ENCODE peak calls at places on chromosomes 12 and 14, in four cellular contexts. A is MCF 10A, I is EH, G is left ventricle myocardium superior. O is an unnamed sample.

GRCh38 chr12:66665416-66665815 is 13.5 kb downstream of the GRIP1 start:
- DNase-seq in G (no peak), A (no peak), I (peak; percentile 7), O (no peak)

GRCh38 chr14:101780887-101781239 is 19.4 kb downstream of the PPP2R5C start:
- DNase-seq in G (no peak), A (no peak), I (no peak), O (no peak)

GRCh38 chr14:35333797-35334743 is 41.9 kb downstream of the PSMA6 start:
- DNase-seq in I (no peak), G (no peak), A (peak; percentile 71), O (no peak)

GRCh38 chr14:36805116-36805515 is 143.5 kb downstream of the PAX9 start:
- DNase-seq in A (no peak), G (peak; percentile 44), I (no peak), O (no peak)

GRCh38 chr12:79643821-79644220 is 46.9 kb downstream of the PAWR start:
- DNase-seq in I (no peak), A (no peak), G (no peak), O (no peak)

GRCh38 chr12:18320036-18320617 is 58.8 kb downstream of the PIK3C2G start:
- DNase-seq in G (no peak), A (peak; percentile 84), I (peak; percentile 73), O (no peak)

GRCh38 chr14:54653764-54654469 is 87.0 kb downstream of the SAMD4A start:
- DNase-seq in I (peak; percentile 90), A (no peak), G (peak; percentile 50), O (peak; percentile 75)

GRCh38 chr12:110538869-110539622 is 36.9 kb downstream of the RAD9B start:
- DNase-seq in G (no peak), A (no peak), I (no peak), O (no peak)

GRCh38 chr14:64708148-64709004 is 4.2 kb downstream of the PLEKHG3 start:
- DNase-seq in G (no peak), I (no peak), A (peak; percentile 77), O (no peak)